ENCODE peak calls at places on chromosome 1, in seven cellular contexts. V is A549; L is neural progenitor cell; C is midbrain; Q is activated CD4-positive, alpha-beta T cell treated with anti-CD3 and anti-CD28 coated beads, Interleukin-2, amount 50 U/mL, for 48 hours; T is activated CD8-positive, alpha-beta memory T cell treated with anti-CD3 and anti-CD28 coated beads for 24 hours; W is stimulated activated CD8-positive, alpha-beta memory T cell treated with anti-CD3 and anti-CD28 coated beads, Interleukin-7, amount 100 ng/mL, for 24 hours. Z is an unnamed sample.

GRCh38 chr1:60423181-60423780 is 349.7 kb upstream of the C1orf87 start:
- DNase-seq in C (no peak), V (no peak), T (no peak), L (no peak), W (no peak), Q (no peak), Z (no peak)

GRCh38 chr1:84851839-84852238 is 41.2 kb downstream of the LPAR3 start:
- DNase-seq in C (no peak), W (no peak), Q (no peak), T (no peak), L (no peak), V (peak), Z (peak)

GRCh38 chr1:111082421-111083192 is 57.3 kb downstream of the DRAM2 start:
- DNase-seq in Q (no peak), T (no peak), C (no peak), V (no peak), L (no peak), W (no peak), Z (no peak)

GRCh38 chr1:72586023-72586685 is 303.8 kb upstream of the NEGR1 start:
- DNase-seq in V (no peak), W (no peak), T (no peak), L (no peak), Q (no peak), C (no peak), Z (no peak)

GRCh38 chr1:204879351-204879750 is 8.7 kb downstream of the NFASC start:
- DNase-seq in V (no peak), T (no peak), Q (no peak), W (no peak), L (no peak), C (no peak), Z (no peak)

GRCh38 chr1:160411231-160411630 is 10.9 kb downstream of the VANGL2 start:
- DNase-seq in L (no peak), C (peak), V (no peak), T (no peak), W (no peak), Q (no peak), Z (no peak)

GRCh38 chr1:156356875-156357534 is 12.0 kb upstream of the RHBG start:
- DNase-seq in L (peak), C (no peak), W (peak), V (peak), Q (peak), T (peak), Z (peak)

GRCh38 chr1:207366022-207366421 is 44.5 kb downstream of the CD55 start:
- DNase-seq in T (no peak), C (no peak), Q (no peak), V (no peak), W (no peak), L (no peak), Z (no peak)